ENCODE peak calls at places on chromosome 10, in ten cellular contexts. L, O, R, M, A, T, B, J, D and G are unnamed samples.

GRCh38 chr10:102311025-102311420 is 65.7 kb downstream of the GBF1 start:
- DNase-seq in B (no peak), D (no peak), T (peak; percentile 55), J (no peak), L (no peak), O (no peak), A (no peak), R (no peak), M (no peak), G (no peak)

GRCh38 chr10:91549296-91549695 is 83.6 kb downstream of the PPP1R3C start:
- DNase-seq in R (no peak), M (no peak), O (no peak), L (no peak), B (peak; percentile 8), A (no peak), T (peak; percentile 35), D (no peak), J (no peak), G (no peak)

GRCh38 chr10:114515515-114515914 is 111.2 kb upstream of the AFAP1L2 start:
- DNase-seq in D (no peak), A (no peak), M (no peak), B (no peak), O (no peak), R (peak; percentile 30), T (no peak), J (no peak), L (no peak), G (no peak)

GRCh38 chr10:75472685-75473084 is 41.3 kb downstream of the LRMDA start:
- DNase-seq in A (no peak), B (no peak), O (no peak), J (no peak), D (no peak), T (no peak), M (no peak), R (no peak), L (no peak), G (no peak)

GRCh38 chr10:97407211-97407951 is 6.2 kb upstream of the RRP12 start:
- DNase-seq in L (no peak), B (peak; percentile 68), D (peak; percentile 48), R (peak; percentile 89), T (peak; percentile 88), A (no peak), M (peak; percentile 76), O (peak; percentile 68), J (peak; percentile 86), G (peak; percentile 72)

GRCh38 chr10:37381271-37381670 is 255.9 kb downstream of the ANKRD30A start:
- DNase-seq in M (no peak), J (no peak), L (no peak), O (no peak), D (no peak), B (no peak), T (no peak), A (no peak), R (no peak), G (no peak)

GRCh38 chr10:26857991-26858706 is 2.6 kb downstream of the ABI1 start:
- DNase-seq in T (peak; percentile 76), A (no peak), L (no peak), B (peak; percentile 56), M (no peak), D (no peak), O (no peak), R (no peak), J (no peak), G (no peak)

GRCh38 chr10:114513397-114513796 is 109.1 kb upstream of the AFAP1L2 start:
- DNase-seq in T (no peak), D (no peak), R (no peak), A (no peak), O (no peak), B (no peak), J (no peak), L (no peak), M (no peak), G (peak; percentile 67)

GRCh38 chr10:11164806-11165590 is 147.3 kb downstream of the CELF2 start:
- DNase-seq in M (peak; percentile 73), O (no peak), R (peak; percentile 74), B (peak; percentile 91), D (no peak), L (no peak), J (peak; percentile 89), T (peak; percentile 93), A (peak; percentile 56), G (peak; percentile 62)

GRCh38 chr10:115939101-115939815 is 333.7 kb downstream of the GFRA1 start:
- DNase-seq in B (no peak), T (no peak), J (no peak), O (no peak), L (no peak), D (no peak), R (no peak), M (no peak), A (no peak), G (no peak)

GRCh38 chr10:30151581-30152389 is 92.4 kb upstream of the JCAD start:
- DNase-seq in B (peak; percentile 94), M (no peak), A (no peak), J (no peak), D (peak; percentile 80), L (peak; percentile 75), T (peak; percentile 97), O (peak; percentile 51), R (no peak), G (no peak)

GRCh38 chr10:86413046-86413728 is 46.6 kb upstream of the GRID1 start:
- DNase-seq in R (no peak), A (no peak), O (no peak), M (no peak), T (peak; percentile 45), L (no peak), B (peak; percentile 57), J (no peak), D (no peak), G (peak; percentile 52)

GRCh38 chr10:67385566-67385965 is 310.4 kb downstream of the CTNNA3 start:
- DNase-seq in O (no peak), D (no peak), A (no peak), L (no peak), J (no peak), B (no peak), T (no peak), M (no peak), R (peak; percentile 50), G (no peak)

GRCh38 chr10:79248341-79248931 is 98.8 kb upstream of the PPIF start:
- DNase-seq in L (no peak), J (peak; percentile 90), O (peak; percentile 86), R (no peak), T (no peak), B (peak; percentile 65), A (no peak), M (peak; percentile 77), D (no peak), G (no peak)

GRCh38 chr10:30490289-30491000 is 56.5 kb downstream of the MAP3K8 start:
- DNase-seq in T (no peak), R (no peak), A (no peak), L (no peak), D (no peak), M (no peak), B (no peak), J (no peak), O (no peak), G (no peak)

GRCh38 chr10:119657725-119658124 is 6.5 kb downstream of the BAG3 start:
- DNase-seq in T (peak; percentile 67), J (no peak), M (no peak), R (no peak), O (no peak), A (no peak), B (peak; percentile 47), D (no peak), L (no peak), G (no peak)

GRCh38 chr10:76175533-76176165 is 744.2 kb downstream of the LRMDA start:
- DNase-seq in R (no peak), A (no peak), O (peak; percentile 28), M (no peak), B (no peak), T (no peak), J (no peak), L (no peak), D (no peak), G (no peak)

GRCh38 chr10:97640868-97641811 is 669 bp downstream of the PI4K2A start:
- DNase-seq in D (no peak), B (peak; percentile 53), O (peak; percentile 50), M (peak; percentile 67), T (peak; percentile 91), R (peak; percentile 70), L (no peak), J (peak; percentile 63), A (peak; percentile 5), G (no peak)

GRCh38 chr10:44914891-44915290 is 3.8 kb downstream of the TMEM72 start:
- DNase-seq in L (no peak), M (no peak), T (no peak), B (no peak), J (no peak), A (no peak), R (no peak), D (no peak), O (no peak), G (no peak)
- H3K27me3 ChIP-seq in L (peaks cover 15% of the 10 kb centered on the region), M (no peaks in the 10 kb centered on the region), T (peaks cover 32% of the 10 kb centered on the region), B (peaks cover 12% of the 10 kb centered on the region), J (no peaks in the 10 kb centered on the region), A (no peaks in the 10 kb centered on the region), R (no peaks in the 10 kb centered on the region), D (peaks cover 74% of the 10 kb centered on the region), O (no peaks in the 10 kb centered on the region), G (no peaks in the 10 kb centered on the region)

GRCh38 chr10:129968020-129968861 is 4.2 kb upstream of the EBF3 start:
- DNase-seq in T (no peak), D (no peak), L (no peak), O (no peak), M (peak; percentile 32), B (no peak), R (peak; percentile 53), J (no peak), A (no peak), G (no peak)
- H3K27me3 ChIP-seq in T (peaks cover 79% of the 10 kb centered on the region), D (no peaks in the 10 kb centered on the region), L (peaks cover 93% of the 10 kb centered on the region), O (peaks cover 87% of the 10 kb centered on the region), M (peaks cover 95% of the 10 kb centered on the region), B (peaks cover 58% of the 10 kb centered on the region), R (peaks cover 98% of the 10 kb centered on the region), J (peaks cover 6% of the 10 kb centered on the region), A (peaks cover 77% of the 10 kb centered on the region), G (peaks cover 30% of the 10 kb centered on the region)

GRCh38 chr10:126583507-126584200 is 86.8 kb downstream of the C10orf90 start:
- DNase-seq in R (no peak), A (no peak), L (no peak), D (no peak), O (no peak), B (no peak), T (no peak), M (no peak), J (no peak), G (no peak)
- H3K27me3 ChIP-seq in R (no peaks in the 10 kb centered on the region), A (no peaks in the 10 kb centered on the region), L (peaks cover 5% of the 10 kb centered on the region), D (peaks cover 4% of the 10 kb centered on the region), O (no peaks in the 10 kb centered on the region), B (no peaks in the 10 kb centered on the region), T (peaks cover 48% of the 10 kb centered on the region), M (no peaks in the 10 kb centered on the region), J (no peaks in the 10 kb centered on the region), G (no peaks in the 10 kb centered on the region)

DNA sequence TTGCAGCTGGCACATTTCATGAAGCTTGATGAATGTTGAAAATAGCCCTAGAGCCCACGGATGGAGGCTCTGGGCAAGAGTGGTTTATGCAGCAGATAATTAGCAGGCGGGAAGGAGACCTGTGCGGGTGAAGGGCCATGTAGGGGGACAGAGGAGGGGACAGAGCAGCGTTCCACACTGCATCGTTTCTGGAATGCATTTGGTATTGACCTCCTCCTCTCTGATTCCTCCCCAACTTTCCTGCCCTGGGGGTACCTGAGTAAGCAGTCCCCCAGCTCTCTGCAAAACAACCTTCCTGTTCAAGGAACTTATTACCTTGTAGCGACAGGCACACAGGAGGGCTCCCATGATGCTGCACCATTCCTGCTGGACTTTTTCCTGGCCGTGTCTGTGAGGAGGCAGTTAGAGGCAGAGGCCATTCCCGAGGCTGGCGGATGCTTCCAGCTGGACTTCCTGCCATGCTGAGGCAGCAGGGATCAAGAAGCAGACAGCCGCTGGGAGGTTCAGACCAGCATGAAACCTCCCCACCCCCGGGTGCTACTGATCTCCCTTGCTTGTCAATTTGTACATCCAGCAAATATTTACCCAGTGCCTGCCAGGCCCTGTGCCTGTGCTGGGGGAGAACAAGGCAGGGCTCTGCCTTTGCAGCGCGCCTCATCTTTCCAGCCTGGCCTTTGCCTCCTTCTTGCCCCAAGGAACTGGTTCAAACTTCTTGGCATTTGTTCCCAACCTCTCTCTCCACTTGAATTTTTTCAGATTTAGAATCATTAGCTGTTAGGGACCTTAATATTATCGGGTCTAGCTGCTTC is 28.7 kb downstream of the SLC29A3 start:
- DNase-seq in D (no peak), B (no peak), A (no peak), M (no peak), J (no peak), O (no peak), R (no peak), T (no peak), L (no peak), G (no peak)
- H3K27me3 ChIP-seq in D (no peaks in the 10 kb centered on the region), B (peaks cover 3% of the 10 kb centered on the region), A (no peaks in the 10 kb centered on the region), M (no peaks in the 10 kb centered on the region), J (no peaks in the 10 kb centered on the region), O (no peaks in the 10 kb centered on the region), R (no peaks in the 10 kb centered on the region), T (no peaks in the 10 kb centered on the region), L (no peaks in the 10 kb centered on the region), G (no peaks in the 10 kb centered on the region)